ENCODE peak calls at places on chromosomes 6 and 20, in seven cellular contexts. One of them, this sample, is unnamed.

GRCh38 chr6:104689551-104690205 is 170.0 kb downstream of the HACE1 start:
- DNase-seq in GM12878: no peak
- DNase-seq in HCT116: peak
- DNase-seq in K562: no peak
- DNase-seq in HepG2: no peak
- DNase-seq in SK-N-SH: no peak
- DNase-seq in H1: no peak
- DNase-seq in this sample: no peak

GRCh38 chr20:7770578-7770977 is 169.7 kb downstream of the HAO1 start:
- DNase-seq in GM12878: peak
- DNase-seq in SK-N-SH: no peak
- DNase-seq in H1: no peak
- DNase-seq in HCT116: no peak
- DNase-seq in HepG2: no peak
- DNase-seq in K562: no peak
- DNase-seq in this sample: no peak

GRCh38 chr6:81158956-81159355 is 593.5 kb downstream of the TENT5A start:
- DNase-seq in GM12878: no peak
- DNase-seq in HCT116: no peak
- DNase-seq in H1: no peak
- DNase-seq in HepG2: no peak
- DNase-seq in SK-N-SH: no peak
- DNase-seq in K562: no peak
- DNase-seq in this sample: no peak

GRCh38 chr20:57772349-57772964 is 62.6 kb upstream of the PMEPA1 start:
- DNase-seq in GM12878: no peak
- DNase-seq in HCT116: no peak
- DNase-seq in SK-N-SH: no peak
- DNase-seq in H1: no peak
- DNase-seq in HepG2: no peak
- DNase-seq in K562: no peak
- DNase-seq in this sample: no peak

GRCh38 chr6:169020821-169021220 is 232.8 kb downstream of the THBS2 start:
- DNase-seq in K562: no peak
- DNase-seq in SK-N-SH: no peak
- DNase-seq in H1: no peak
- DNase-seq in HCT116: no peak
- DNase-seq in HepG2: no peak
- DNase-seq in GM12878: no peak
- DNase-seq in this sample: no peak

GRCh38 chr20:19726126-19726525 is 31.9 kb upstream of the RIN2 start:
- DNase-seq in HepG2: no peak
- DNase-seq in H1: no peak
- DNase-seq in HCT116: no peak
- DNase-seq in K562: no peak
- DNase-seq in SK-N-SH: no peak
- DNase-seq in GM12878: no peak
- DNase-seq in this sample: no peak

GRCh38 chr6:15948930-15949900 is 179.7 kb upstream of the MYLIP start:
- DNase-seq in K562: peak
- DNase-seq in GM12878: no peak
- DNase-seq in HepG2: peak
- DNase-seq in HCT116: no peak
- DNase-seq in H1: no peak
- DNase-seq in SK-N-SH: peak
- DNase-seq in this sample: peak

GRCh38 chr6:134750669-134751068 is 199.2 kb downstream of the ALDH8A1 start:
- DNase-seq in GM12878: no peak
- DNase-seq in K562: no peak
- DNase-seq in SK-N-SH: no peak
- DNase-seq in HCT116: no peak
- DNase-seq in H1: no peak
- DNase-seq in HepG2: no peak
- DNase-seq in this sample: no peak

GRCh38 chr6:30483677-30484279 is 5.5 kb upstream of the HLA-E start:
- DNase-seq in HepG2: peak
- DNase-seq in GM12878: peak
- DNase-seq in SK-N-SH: peak
- DNase-seq in HCT116: peak
- DNase-seq in K562: no peak
- DNase-seq in H1: no peak
- DNase-seq in this sample: peak

GRCh38 chr6:137699036-137699683 is 167.9 kb upstream of the TNFAIP3 start:
- DNase-seq in SK-N-SH: no peak
- DNase-seq in GM12878: no peak
- DNase-seq in HepG2: no peak
- DNase-seq in K562: no peak
- DNase-seq in HCT116: no peak
- DNase-seq in H1: no peak
- DNase-seq in this sample: no peak

GRCh38 chr6:69022991-69023390 is 387.9 kb downstream of the ADGRB3 start:
- DNase-seq in HepG2: no peak
- DNase-seq in HCT116: no peak
- DNase-seq in GM12878: no peak
- DNase-seq in SK-N-SH: no peak
- DNase-seq in K562: no peak
- DNase-seq in H1: no peak
- DNase-seq in this sample: no peak

GRCh38 chr20:62292115-62292514 is 10.7 kb upstream of the ADRM1 start:
- DNase-seq in HCT116: no peak
- DNase-seq in K562: no peak
- DNase-seq in HepG2: no peak
- DNase-seq in SK-N-SH: no peak
- DNase-seq in GM12878: no peak
- DNase-seq in H1: no peak
- DNase-seq in this sample: no peak

GRCh38 chr20:19934792-19935491 is 82.2 kb upstream of the NAA20 start:
- DNase-seq in H1: no peak
- DNase-seq in GM12878: no peak
- DNase-seq in HCT116: no peak
- DNase-seq in SK-N-SH: no peak
- DNase-seq in K562: no peak
- DNase-seq in HepG2: no peak
- DNase-seq in this sample: no peak

GRCh38 chr6:83113258-83113657 is 45.8 kb downstream of the DOP1A start:
- DNase-seq in GM12878: no peak
- DNase-seq in K562: no peak
- DNase-seq in HepG2: no peak
- DNase-seq in H1: no peak
- DNase-seq in SK-N-SH: no peak
- DNase-seq in HCT116: no peak
- DNase-seq in this sample: no peak

GRCh38 chr6:78808356-78808891 is 58.9 kb upstream of the IRAK1BP1 start:
- DNase-seq in H1: no peak
- DNase-seq in SK-N-SH: no peak
- DNase-seq in HCT116: no peak
- DNase-seq in HepG2: no peak
- DNase-seq in GM12878: no peak
- DNase-seq in K562: no peak
- DNase-seq in this sample: no peak

GRCh38 chr6:31597006-31597405 is 4.2 kb upstream of the NCR3 start:
- DNase-seq in GM12878: no peak
- DNase-seq in SK-N-SH: peak
- DNase-seq in H1: no peak
- DNase-seq in K562: peak
- DNase-seq in HepG2: peak
- DNase-seq in HCT116: peak
- DNase-seq in this sample: peak

DNA sequence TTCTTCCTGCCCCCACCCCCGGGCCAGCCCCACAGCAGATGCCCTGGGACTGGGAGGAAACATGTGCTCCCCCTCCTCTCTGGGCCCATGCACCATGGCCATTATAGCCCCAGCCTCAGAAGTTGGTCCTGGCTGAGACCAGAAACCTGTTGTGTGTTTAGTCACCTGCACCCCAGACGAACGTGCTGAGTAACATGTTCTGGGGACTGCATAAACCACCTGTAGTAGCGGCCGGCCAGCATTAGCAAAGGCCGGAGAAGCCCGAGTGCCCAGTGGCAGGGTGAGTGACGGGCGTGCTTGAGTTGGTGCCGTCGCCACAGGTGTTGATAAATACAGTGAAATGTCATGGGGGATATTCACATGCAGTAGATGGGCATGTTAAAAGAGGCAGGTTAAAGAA is 73.9 kb downstream of the TCP11 start:
- DNase-seq in SK-N-SH: no peak
- DNase-seq in HCT116: no peak
- DNase-seq in HepG2: no peak
- DNase-seq in K562: no peak
- DNase-seq in H1: no peak
- DNase-seq in GM12878: no peak
- DNase-seq in this sample: no peak
- TF ChIP-seq JUND in SK-N-SH: no peak
- TF ChIP-seq JUND in HCT116: no peak
- TF ChIP-seq JUND in HepG2: no peak
- TF ChIP-seq JUND in K562: no peak
- TF ChIP-seq JUND in H1: no peak
- TF ChIP-seq JUND in GM12878: no peak
- TF ChIP-seq JUND in this sample: no peak

DNA sequence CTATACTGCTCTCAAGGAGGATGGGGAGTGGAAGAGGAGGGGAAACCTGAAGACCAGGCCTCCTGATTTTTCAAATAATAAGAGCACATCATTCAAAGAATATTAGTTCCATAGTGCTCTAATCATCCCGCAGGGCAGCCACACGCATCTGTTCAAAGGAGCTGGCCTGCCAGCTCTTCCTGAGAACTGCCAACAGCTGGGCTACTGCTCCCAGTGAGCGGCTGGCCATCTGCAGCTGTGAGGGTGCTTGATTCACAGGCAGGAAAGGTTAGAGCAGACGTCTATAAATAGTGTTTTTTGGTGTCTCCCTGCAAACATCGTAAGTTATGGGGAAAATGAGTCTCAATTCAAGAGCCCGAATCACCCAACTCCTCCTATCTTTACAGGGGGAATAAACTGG is 17.3 kb downstream of the NSFL1C start:
- DNase-seq in HCT116: no peak
- DNase-seq in GM12878: no peak
- DNase-seq in K562: no peak
- DNase-seq in SK-N-SH: no peak
- DNase-seq in H1: no peak
- DNase-seq in HepG2: no peak
- DNase-seq in this sample: no peak
- TF ChIP-seq JUND in HCT116: no peak
- TF ChIP-seq JUND in GM12878: no peak
- TF ChIP-seq JUND in K562: no peak
- TF ChIP-seq JUND in SK-N-SH: no peak
- TF ChIP-seq JUND in H1: no peak
- TF ChIP-seq JUND in HepG2: no peak
- TF ChIP-seq JUND in this sample: no peak

GRCh38 chr6:41914869-41915268 is 6.1 kb downstream of the MED20 start:
- DNase-seq in HCT116: no peak
- DNase-seq in H1: no peak
- DNase-seq in SK-N-SH: no peak
- DNase-seq in HepG2: no peak
- DNase-seq in K562: no peak
- DNase-seq in GM12878: no peak
- DNase-seq in this sample: no peak
- TF ChIP-seq JUND in HCT116: no peak
- TF ChIP-seq JUND in H1: no peak
- TF ChIP-seq JUND in SK-N-SH: no peak
- TF ChIP-seq JUND in HepG2: no peak
- TF ChIP-seq JUND in K562: no peak
- TF ChIP-seq JUND in GM12878: no peak
- TF ChIP-seq JUND in this sample: no peak

GRCh38 chr20:39899881-39900280 is 789.2 kb downstream of the MAFB start:
- DNase-seq in H1: no peak
- DNase-seq in HCT116: no peak
- DNase-seq in GM12878: no peak
- DNase-seq in K562: no peak
- DNase-seq in SK-N-SH: no peak
- DNase-seq in HepG2: no peak
- DNase-seq in this sample: no peak
- TF ChIP-seq JUND in H1: no peak
- TF ChIP-seq JUND in HCT116: no peak
- TF ChIP-seq JUND in GM12878: no peak
- TF ChIP-seq JUND in K562: no peak
- TF ChIP-seq JUND in SK-N-SH: no peak
- TF ChIP-seq JUND in HepG2: no peak
- TF ChIP-seq JUND in this sample: no peak

GRCh38 chr6:57097596-57097995 is 7.6 kb downstream of the ZNF451 start:
- DNase-seq in SK-N-SH: no peak
- DNase-seq in HCT116: no peak
- DNase-seq in HepG2: no peak
- DNase-seq in GM12878: no peak
- DNase-seq in K562: no peak
- DNase-seq in H1: no peak
- DNase-seq in this sample: no peak
- TF ChIP-seq JUND in SK-N-SH: no peak
- TF ChIP-seq JUND in HCT116: no peak
- TF ChIP-seq JUND in HepG2: no peak
- TF ChIP-seq JUND in GM12878: no peak
- TF ChIP-seq JUND in K562: no peak
- TF ChIP-seq JUND in H1: no peak
- TF ChIP-seq JUND in this sample: no peak